ENCODE peak calls at places on chromosome 14, in five cellular contexts. One of them, this sample, is unnamed.

GRCh38 chr14:23294734-23295561 is 7.7 kb downstream of the PPP1R3E start:
- DNase-seq in NB4: peak
- DNase-seq in OCI-LY7: peak
- DNase-seq in HFF-Myc: no peak
- DNase-seq in A549: peak
- DNase-seq in this sample: no peak

GRCh38 chr14:44149597-44149996 is 357.5 kb downstream of the FSCB start:
- DNase-seq in OCI-LY7: peak
- DNase-seq in NB4: peak
- DNase-seq in HFF-Myc: no peak
- DNase-seq in A549: peak
- DNase-seq in this sample: no peak

GRCh38 chr14:104473244-104473565 is 106.4 kb upstream of the C14orf180 start:
- DNase-seq in NB4: no peak
- DNase-seq in HFF-Myc: no peak
- DNase-seq in A549: no peak
- DNase-seq in OCI-LY7: no peak
- DNase-seq in this sample: no peak

GRCh38 chr14:92356677-92357076 is 33.7 kb downstream of the SLC24A4 start:
- DNase-seq in HFF-Myc: no peak
- DNase-seq in NB4: no peak
- DNase-seq in OCI-LY7: peak
- DNase-seq in A549: no peak
- DNase-seq in this sample: no peak

GRCh38 chr14:20657216-20658211 is 16.0 kb upstream of the OR6S1 start:
- DNase-seq in OCI-LY7: no peak
- DNase-seq in A549: peak
- DNase-seq in NB4: no peak
- DNase-seq in HFF-Myc: no peak
- DNase-seq in this sample: no peak

GRCh38 chr14:70595443-70596185 is 4.8 kb downstream of the MED6 start:
- DNase-seq in A549: peak
- DNase-seq in NB4: no peak
- DNase-seq in HFF-Myc: no peak
- DNase-seq in OCI-LY7: no peak
- DNase-seq in this sample: no peak

GRCh38 chr14:101707285-101707842 is 54.1 kb upstream of the PPP2R5C start:
- DNase-seq in OCI-LY7: peak
- DNase-seq in A549: peak
- DNase-seq in NB4: peak
- DNase-seq in HFF-Myc: peak
- DNase-seq in this sample: no peak

GRCh38 chr14:19920021-19920657 is at the start of gene OR4K5:
- DNase-seq in A549: no peak
- DNase-seq in HFF-Myc: no peak
- DNase-seq in OCI-LY7: no peak
- DNase-seq in NB4: no peak
- DNase-seq in this sample: no peak

GRCh38 chr14:66708262-66708661 is 200.3 kb downstream of the GPHN start:
- DNase-seq in NB4: no peak
- DNase-seq in OCI-LY7: no peak
- DNase-seq in HFF-Myc: no peak
- DNase-seq in A549: no peak
- DNase-seq in this sample: no peak

GRCh38 chr14:100018482-100018881 is 46.7 kb upstream of the EVL start:
- DNase-seq in OCI-LY7: no peak
- DNase-seq in A549: peak
- DNase-seq in NB4: peak
- DNase-seq in HFF-Myc: no peak
- DNase-seq in this sample: no peak

GRCh38 chr14:68018598-68018997 is 199.0 kb downstream of the RAD51B start:
- DNase-seq in HFF-Myc: no peak
- DNase-seq in NB4: no peak
- DNase-seq in A549: no peak
- DNase-seq in OCI-LY7: no peak
- DNase-seq in this sample: no peak

GRCh38 chr14:35332517-35333346 is 40.5 kb downstream of the PSMA6 start:
- DNase-seq in A549: peak
- DNase-seq in HFF-Myc: no peak
- DNase-seq in NB4: peak
- DNase-seq in OCI-LY7: no peak
- DNase-seq in this sample: no peak

GRCh38 chr14:34684578-34684977 is 29.8 kb downstream of the CFL2 start:
- DNase-seq in A549: no peak
- DNase-seq in HFF-Myc: no peak
- DNase-seq in OCI-LY7: no peak
- DNase-seq in NB4: peak
- DNase-seq in this sample: no peak

GRCh38 chr14:97432586-97432985 is 635.4 kb downstream of the VRK1 start:
- DNase-seq in A549: no peak
- DNase-seq in OCI-LY7: no peak
- DNase-seq in NB4: no peak
- DNase-seq in HFF-Myc: no peak
- DNase-seq in this sample: no peak

GRCh38 chr14:54106802-54107377 is 150.3 kb upstream of the BMP4 start:
- DNase-seq in NB4: no peak
- DNase-seq in A549: no peak
- DNase-seq in HFF-Myc: no peak
- DNase-seq in OCI-LY7: no peak
- DNase-seq in this sample: no peak

GRCh38 chr14:56733396-56733795 is 76.9 kb downstream of the OTX2 start:
- DNase-seq in OCI-LY7: no peak
- DNase-seq in NB4: no peak
- DNase-seq in A549: no peak
- DNase-seq in HFF-Myc: no peak
- DNase-seq in this sample: peak

GRCh38 chr14:103543140-103543539 is 14.1 kb downstream of the TRMT61A start:
- DNase-seq in OCI-LY7: no peak
- DNase-seq in HFF-Myc: no peak
- DNase-seq in NB4: no peak
- DNase-seq in A549: no peak
- DNase-seq in this sample: no peak

GRCh38 chr14:23248601-23249000 is 10.9 kb downstream of the RNF212B start:
- DNase-seq in OCI-LY7: no peak
- DNase-seq in A549: no peak
- DNase-seq in HFF-Myc: no peak
- DNase-seq in NB4: no peak
- DNase-seq in this sample: no peak

GRCh38 chr14:54425068-54425467 is 16.1 kb downstream of the CNIH1 start:
- DNase-seq in A549: no peak
- DNase-seq in HFF-Myc: no peak
- DNase-seq in NB4: no peak
- DNase-seq in OCI-LY7: no peak
- DNase-seq in this sample: no peak

GRCh38 chr14:20956376-20956976 is 1.2 kb downstream of the RNASE2 start:
- DNase-seq in OCI-LY7: no peak
- DNase-seq in NB4: peak
- DNase-seq in A549: no peak
- DNase-seq in HFF-Myc: no peak
- DNase-seq in this sample: no peak

GRCh38 chr14:65594153-65594881 is 181.8 kb downstream of the FUT8 start:
- DNase-seq in NB4: peak
- DNase-seq in OCI-LY7: no peak
- DNase-seq in HFF-Myc: no peak
- DNase-seq in A549: peak
- DNase-seq in this sample: no peak

GRCh38 chr14:28902930-28903329 is 136.3 kb downstream of the FOXG1 start:
- DNase-seq in OCI-LY7: no peak
- DNase-seq in A549: no peak
- DNase-seq in NB4: no peak
- DNase-seq in HFF-Myc: no peak
- DNase-seq in this sample: no peak

GRCh38 chr14:92460541-92460915 is 53.1 kb upstream of the RIN3 start:
- DNase-seq in NB4: no peak
- DNase-seq in OCI-LY7: no peak
- DNase-seq in A549: no peak
- DNase-seq in HFF-Myc: no peak
- DNase-seq in this sample: no peak

GRCh38 chr14:66379116-66379515 is 107.1 kb upstream of the CCDC196 start:
- DNase-seq in NB4: no peak
- DNase-seq in OCI-LY7: no peak
- DNase-seq in HFF-Myc: no peak
- DNase-seq in A549: no peak
- DNase-seq in this sample: no peak

GRCh38 chr14:98623806-98624430 is 648.1 kb downstream of the BCL11B start:
- DNase-seq in A549: no peak
- DNase-seq in HFF-Myc: no peak
- DNase-seq in NB4: no peak
- DNase-seq in OCI-LY7: no peak
- DNase-seq in this sample: peak

GRCh38 chr14:60760209-60760608 is 25.6 kb downstream of the MNAT1 start:
- DNase-seq in OCI-LY7: no peak
- DNase-seq in NB4: peak
- DNase-seq in A549: no peak
- DNase-seq in HFF-Myc: no peak
- DNase-seq in this sample: no peak

GRCh38 chr14:23089498-23090253 is 5.3 kb downstream of the ACIN1 start:
- DNase-seq in OCI-LY7: no peak
- DNase-seq in HFF-Myc: no peak
- DNase-seq in A549: no peak
- DNase-seq in NB4: no peak
- DNase-seq in this sample: no peak

GRCh38 chr14:97604731-97605130 is 807.5 kb downstream of the VRK1 start:
- DNase-seq in OCI-LY7: no peak
- DNase-seq in NB4: no peak
- DNase-seq in HFF-Myc: no peak
- DNase-seq in A549: no peak
- DNase-seq in this sample: no peak

GRCh38 chr14:85519661-85520305 is 10.2 kb upstream of the FLRT2 start:
- DNase-seq in OCI-LY7: no peak
- DNase-seq in HFF-Myc: no peak
- DNase-seq in A549: peak
- DNase-seq in NB4: no peak
- DNase-seq in this sample: no peak

GRCh38 chr14:80973918-80974317 is 18.5 kb downstream of the TSHR start:
- DNase-seq in OCI-LY7: no peak
- DNase-seq in HFF-Myc: no peak
- DNase-seq in NB4: no peak
- DNase-seq in A549: no peak
- DNase-seq in this sample: no peak

GRCh38 chr14:80979951-80980350 is 24.5 kb downstream of the TSHR start:
- DNase-seq in NB4: no peak
- DNase-seq in A549: no peak
- DNase-seq in HFF-Myc: no peak
- DNase-seq in OCI-LY7: no peak
- DNase-seq in this sample: no peak

GRCh38 chr14:80974338-80975078 is 19.1 kb downstream of the TSHR start:
- DNase-seq in A549: no peak
- DNase-seq in HFF-Myc: no peak
- DNase-seq in OCI-LY7: no peak
- DNase-seq in NB4: no peak
- DNase-seq in this sample: no peak

GRCh38 chr14:80978403-80978802 is 23.0 kb downstream of the TSHR start:
- DNase-seq in NB4: no peak
- DNase-seq in A549: no peak
- DNase-seq in OCI-LY7: peak
- DNase-seq in HFF-Myc: no peak
- DNase-seq in this sample: no peak

GRCh38 chr14:80977103-80977728 is 21.8 kb downstream of the TSHR start:
- DNase-seq in HFF-Myc: no peak
- DNase-seq in NB4: no peak
- DNase-seq in OCI-LY7: peak
- DNase-seq in A549: no peak
- DNase-seq in this sample: no peak
- TF ChIP-seq CTCF in HFF-Myc: no peak
- TF ChIP-seq CTCF in NB4: no peak
- TF ChIP-seq CTCF in OCI-LY7: peak
- TF ChIP-seq CTCF in A549: no peak
- TF ChIP-seq CTCF in this sample: no peak

DNA sequence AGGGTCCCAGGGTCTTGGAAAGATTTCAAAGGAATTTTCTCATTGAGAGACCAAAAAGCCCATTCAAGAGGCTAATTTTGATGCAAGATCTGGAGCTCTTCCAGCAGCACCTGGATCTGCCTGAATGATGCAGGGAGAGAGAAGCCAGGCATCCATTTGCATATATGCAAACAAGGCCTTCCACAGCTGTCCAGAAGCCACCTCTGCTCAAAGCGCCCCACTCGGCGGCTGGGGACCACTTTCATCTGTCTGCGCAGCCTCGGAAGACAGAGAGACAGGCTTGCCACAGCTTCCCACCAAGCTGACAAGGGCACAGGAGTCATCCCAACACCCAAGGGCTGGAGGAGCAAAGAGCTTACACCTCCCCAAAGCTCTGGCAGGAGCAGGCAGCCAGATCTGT is 295.6 kb downstream of the DPF3 start:
- DNase-seq in OCI-LY7: peak
- DNase-seq in NB4: no peak
- DNase-seq in A549: no peak
- DNase-seq in HFF-Myc: no peak
- DNase-seq in this sample: no peak
- TF ChIP-seq CTCF in OCI-LY7: no peak
- TF ChIP-seq CTCF in NB4: no peak
- TF ChIP-seq CTCF in A549: no peak
- TF ChIP-seq CTCF in HFF-Myc: no peak
- TF ChIP-seq CTCF in this sample: no peak

DNA sequence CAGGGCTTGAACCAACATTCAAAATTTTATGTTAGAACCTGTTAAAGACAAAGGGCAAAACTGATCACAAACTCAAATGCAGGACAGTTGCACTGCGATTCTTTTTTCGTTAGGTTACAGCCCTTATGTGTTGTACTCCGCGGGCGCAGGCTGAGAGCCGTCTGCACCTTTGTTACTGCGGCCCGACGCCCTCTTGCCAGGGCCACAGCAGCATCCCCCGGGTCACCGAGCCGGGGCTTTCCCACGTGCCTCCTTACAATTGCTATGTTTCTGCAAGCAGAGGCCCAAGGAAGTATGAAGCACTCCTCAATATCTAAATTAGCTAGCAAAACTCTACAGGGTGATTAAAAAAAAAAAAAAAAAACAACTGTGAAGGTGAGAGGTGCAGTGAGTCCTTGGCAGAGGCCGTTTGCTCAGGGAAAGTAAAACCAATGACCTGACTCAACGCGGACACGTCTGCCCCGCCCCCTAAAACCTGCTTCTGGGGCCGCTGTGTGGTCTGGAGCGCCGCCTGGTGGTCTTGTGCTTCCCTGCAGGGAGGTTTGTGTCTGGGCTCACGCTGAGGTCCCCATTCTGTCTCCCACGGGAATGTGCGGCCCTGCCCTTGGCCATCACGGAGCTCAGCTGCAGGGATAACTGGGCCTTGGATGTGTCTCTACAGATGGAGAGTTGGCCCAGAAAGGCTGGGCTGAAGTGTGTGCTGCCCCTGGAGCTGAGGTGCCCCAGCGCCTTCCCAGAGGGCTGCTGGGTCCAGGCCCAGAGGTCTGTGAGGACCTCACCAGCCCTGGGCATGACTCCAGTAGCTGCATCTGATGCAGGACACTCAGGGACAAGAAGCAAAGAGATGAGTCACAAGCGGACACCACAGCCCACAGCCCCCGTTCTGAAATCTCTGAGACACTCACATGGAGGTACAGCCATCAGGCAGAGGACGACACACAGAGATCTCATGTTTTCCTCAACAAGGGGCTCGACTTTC is 418.5 kb downstream of the TMEM121 start:
- DNase-seq in NB4: peak
- DNase-seq in HFF-Myc: no peak
- DNase-seq in OCI-LY7: no peak
- DNase-seq in A549: peak
- DNase-seq in this sample: no peak
- TF ChIP-seq CTCF in NB4: peak
- TF ChIP-seq CTCF in HFF-Myc: peak
- TF ChIP-seq CTCF in OCI-LY7: no peak
- TF ChIP-seq CTCF in A549: peak
- TF ChIP-seq CTCF in this sample: no peak

GRCh38 chr14:32513571-32514009 is 184.5 kb downstream of the AKAP6 start:
- DNase-seq in NB4: no peak
- DNase-seq in A549: no peak
- DNase-seq in OCI-LY7: no peak
- DNase-seq in HFF-Myc: no peak
- DNase-seq in this sample: no peak
- TF ChIP-seq CTCF in NB4: no peak
- TF ChIP-seq CTCF in A549: peak
- TF ChIP-seq CTCF in OCI-LY7: peak
- TF ChIP-seq CTCF in HFF-Myc: no peak
- TF ChIP-seq CTCF in this sample: peak

This sample was measured in osteocyte.